ENCODE peak calls at places on chromosomes 5 and 9, in ten cellular contexts. J is GM13977, A is PC-9, M is HepG2, U is pancreas, E is fibroblast of mammary gland, H is ascending aorta, R is neural crest cell, V is spleen, Y is A549. P is an unnamed sample.
A peak's percentile ranks its signal among the peaks of the same experiment; 100 is the strongest.

GRCh38 chr5:59021837-59022514 is 439.1 kb downstream of the RAB3C start:
- DNase-seq in R (no peak), J (no peak), A (peak; percentile 31), E (no peak), U (no peak), M (no peak), V (no peak), Y (no peak), H (no peak), P (no peak)

GRCh38 chr9:7055201-7055903 is 297.6 kb downstream of the KDM4C start:
- DNase-seq in E (no peak), M (no peak), H (no peak), J (peak; percentile 7), V (no peak), A (no peak), U (no peak), Y (no peak), R (no peak), P (no peak)

GRCh38 chr9:93088656-93089015 is 7.4 kb upstream of the CARD19 start:
- DNase-seq in U (no peak), V (peak; percentile 15), H (no peak), R (no peak), A (no peak), M (no peak), E (no peak), Y (no peak), J (no peak), P (no peak)

GRCh38 chr5:172659909-172660628 is 19.0 kb downstream of the NEURL1B start:
- DNase-seq in R (peak; percentile 65), Y (peak; percentile 45), H (peak; percentile 73), J (no peak), M (peak; percentile 95), V (peak; percentile 83), E (peak; percentile 65), A (no peak), U (peak; percentile 92), P (peak; percentile 90)

GRCh38 chr5:45725537-45725936 is 29.4 kb upstream of the HCN1 start:
- DNase-seq in Y (no peak), U (no peak), R (no peak), M (no peak), V (no peak), A (no peak), J (no peak), H (no peak), E (no peak), P (no peak)

GRCh38 chr9:95552814-95553546 is 36.2 kb upstream of the PTCH1 start:
- DNase-seq in R (no peak), M (no peak), U (peak; percentile 16), V (peak; percentile 79), Y (no peak), J (no peak), E (peak; percentile 31), A (no peak), H (no peak), P (no peak)

GRCh38 chr9:124214116-124214515 is 43.6 kb upstream of the NEK6 start:
- DNase-seq in U (no peak), J (no peak), H (no peak), R (no peak), V (peak; percentile 77), A (no peak), Y (no peak), M (no peak), E (no peak), P (no peak)

GRCh38 chr5:149500922-149501582 is 50.2 kb downstream of the CSNK1A1 start:
- DNase-seq in U (no peak), E (peak; percentile 73), A (no peak), H (no peak), Y (no peak), J (no peak), R (no peak), M (no peak), V (no peak), P (peak; percentile 96)

GRCh38 chr9:134827993-134828392 is 52.6 kb upstream of the FCN2 start:
- DNase-seq in M (no peak), E (no peak), H (no peak), A (no peak), Y (no peak), V (no peak), U (no peak), R (no peak), J (no peak), P (no peak)

GRCh38 chr9:65432051-65432450 is 147.0 kb upstream of the FOXD4L5 start:
- DNase-seq in Y (no peak), E (no peak), M (no peak), V (no peak), A (no peak), J (no peak), R (no peak), H (no peak), U (no peak), P (no peak)

GRCh38 chr5:36877667-36878420 is 1.3 kb downstream of the NIPBL start:
- DNase-seq in H (no peak), U (no peak), M (peak; percentile 47), Y (peak; percentile 64), J (peak; percentile 62), R (no peak), V (no peak), E (peak; percentile 51), A (no peak), P (no peak)

GRCh38 chr5:542693-543311 is 18.6 kb upstream of the SLC9A3 start:
- DNase-seq in J (no peak), M (no peak), Y (no peak), U (peak; percentile 1), R (no peak), E (no peak), V (peak; percentile 81), H (no peak), A (no peak), P (no peak)

GRCh38 chr5:6576861-6577501 is 55.9 kb downstream of the NSUN2 start:
- DNase-seq in V (no peak), R (peak; percentile 18), U (no peak), Y (peak; percentile 56), E (peak; percentile 66), A (peak; percentile 50), H (no peak), J (peak; percentile 73), M (peak; percentile 34), P (peak; percentile 67)

GRCh38 chr9:536597-537511 is 304.6 kb upstream of the DMRT1 start:
- DNase-seq in M (no peak), J (no peak), U (no peak), Y (no peak), E (no peak), A (no peak), H (no peak), R (no peak), V (no peak), P (no peak)
- TF ChIP-seq CTCF in M (no peak), J (no peak), U (no peak), Y (no peak), E (no peak), A (no peak), H (no peak), R (no peak), V (no peak), P (no peak)

DNA sequence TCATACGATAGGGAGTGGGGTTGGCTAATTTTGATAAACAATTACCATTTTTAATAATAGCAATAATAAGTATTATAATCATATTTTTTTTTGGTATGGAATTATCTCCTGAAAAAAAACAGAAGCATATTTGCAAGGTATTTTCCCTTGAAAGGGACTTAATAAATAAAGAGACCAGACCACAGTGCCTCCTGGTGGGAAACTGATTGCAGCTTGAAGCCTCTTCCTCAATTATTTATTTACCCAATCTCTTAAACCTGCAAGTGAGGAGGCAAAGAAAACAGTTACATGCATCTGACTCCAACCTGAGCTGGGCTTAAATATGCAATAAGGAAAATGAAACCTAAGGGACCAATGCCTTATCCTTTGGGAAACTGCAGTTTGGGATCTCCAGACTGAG is 388.1 kb upstream of the ACO1 start:
- DNase-seq in V (no peak), E (no peak), M (peak; percentile 15), U (no peak), R (no peak), H (no peak), J (no peak), A (no peak), Y (peak; percentile 28), P (no peak)
- TF ChIP-seq CTCF in V (no peak), E (no peak), M (no peak), U (no peak), R (peak; percentile 20), H (no peak), J (no peak), A (no peak), Y (no peak), P (no peak)

GRCh38 chr5:34539183-34539582 is 116.9 kb upstream of the RAI14 start:
- DNase-seq in H (no peak), V (no peak), Y (no peak), E (no peak), R (no peak), J (no peak), M (no peak), A (no peak), U (no peak), P (no peak)
- TF ChIP-seq CTCF in H (no peak), V (no peak), Y (no peak), E (no peak), R (no peak), J (no peak), M (no peak), A (no peak), U (no peak), P (no peak)

DNA sequence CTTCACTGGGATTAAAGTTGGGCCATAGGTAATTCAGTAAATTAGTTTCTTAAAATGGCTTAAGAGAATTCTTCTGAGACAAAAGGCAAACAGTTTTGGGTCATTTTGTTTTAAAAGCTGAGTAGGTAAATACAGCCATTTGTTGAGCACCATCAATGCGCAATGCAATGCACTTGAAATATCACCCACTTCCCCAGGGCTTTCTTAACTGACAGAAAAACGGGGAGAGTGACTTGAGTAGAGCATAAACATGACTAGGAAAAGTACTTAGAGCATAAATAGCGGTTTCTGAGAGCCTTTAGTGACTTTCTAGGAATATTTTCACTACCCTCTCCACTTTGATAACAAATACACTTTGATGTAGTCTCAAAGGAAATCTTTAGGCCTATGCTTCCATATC is 27.2 kb downstream of the MLANA start:
- DNase-seq in A (no peak), E (no peak), J (no peak), Y (no peak), M (no peak), R (no peak), V (no peak), U (no peak), H (no peak), P (no peak)
- TF ChIP-seq CTCF in A (no peak), E (no peak), J (no peak), Y (no peak), M (no peak), R (no peak), V (no peak), U (no peak), H (no peak), P (no peak)

DNA sequence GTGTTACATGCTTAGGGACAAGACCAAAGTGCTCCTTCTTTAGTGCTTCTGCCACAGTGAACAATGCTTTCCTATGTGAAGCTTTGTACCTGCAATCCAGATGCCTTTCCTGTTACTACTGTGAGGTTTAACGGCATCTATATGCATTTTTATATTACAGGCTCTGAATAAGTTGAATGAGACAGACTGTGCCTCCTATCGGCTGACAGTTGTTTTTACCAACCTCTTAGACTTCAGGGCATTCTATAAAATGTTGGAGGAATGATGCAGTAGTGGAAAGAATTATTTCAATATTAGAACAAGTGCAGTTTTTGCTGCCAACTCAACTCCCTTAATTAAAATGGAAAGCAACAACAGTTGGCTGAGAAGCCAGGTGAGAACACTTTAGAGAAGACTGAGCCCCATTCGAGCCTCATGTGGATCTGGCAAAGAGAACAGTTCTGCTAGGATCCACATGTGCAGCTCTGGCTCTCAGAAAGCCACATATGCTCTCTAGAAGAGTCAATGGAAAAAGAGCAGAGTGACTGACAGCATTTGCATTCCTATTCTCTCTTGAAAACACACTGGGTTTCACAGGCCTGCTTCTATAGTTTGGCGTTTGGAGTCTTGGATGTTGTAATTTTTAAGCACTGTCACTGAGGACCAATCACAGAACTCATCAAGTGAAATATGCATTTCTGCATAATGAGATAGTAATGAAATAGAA is 147.5 kb downstream of the LURAP1L start:
- DNase-seq in A (no peak), Y (no peak), V (no peak), R (no peak), U (no peak), M (no peak), H (no peak), E (peak; percentile 3), J (no peak), P (peak; percentile 54)
- TF ChIP-seq CTCF in A (no peak), Y (no peak), V (no peak), R (no peak), U (no peak), M (no peak), H (no peak), E (no peak), J (no peak), P (peak; percentile 41)

P was measured in AG10803.